ENCODE peak calls at places on chromosomes 1 and 21, in nine cellular contexts. M, V, O, S, U, N, X, G and Z are unnamed samples.
A peak's percentile ranks its signal among the peaks of the same experiment; 100 is the strongest.

GRCh38 chr1:205961405-205961804 is 18.1 kb upstream of the SLC26A9 start:
- DNase-seq in S (no peak), G (no peak), M (peak; percentile 30), U (peak; percentile 45), O (no peak), V (no peak), X (no peak), N (no peak), Z (peak; percentile 52)

GRCh38 chr1:28553229-28553930 is 495 bp downstream of the TRNAU1AP start:
- DNase-seq in G (peak; percentile 73), M (peak; percentile 33), X (no peak), N (peak; percentile 57), O (peak; percentile 88), U (peak; percentile 66), V (peak; percentile 62), S (peak; percentile 41), Z (peak; percentile 73)

GRCh38 chr1:17013598-17014320 is 2.0 kb upstream of the ATP13A2 start:
- DNase-seq in U (no peak), V (peak; percentile 94), S (peak; percentile 20), O (peak; percentile 25), N (no peak), X (peak; percentile 63), M (peak; percentile 50), G (no peak), Z (peak; percentile 40)

GRCh38 chr1:36366091-36366661 is 19.5 kb downstream of the STK40 start:
- DNase-seq in X (no peak), G (peak; percentile 63), O (peak; percentile 70), M (peak; percentile 80), U (peak; percentile 33), S (no peak), V (no peak), N (no peak), Z (peak; percentile 87)

GRCh38 chr21:37582613-37583012 is 216.0 kb downstream of the DYRK1A start:
- DNase-seq in X (peak; percentile 1), N (peak; percentile 3), G (peak; percentile 36), U (peak; percentile 64), O (peak; percentile 58), V (peak; percentile 65), M (peak; percentile 32), S (peak; percentile 60), Z (peak; percentile 74)

GRCh38 chr1:47477595-47478080 is 39.8 kb downstream of the FOXD2 start:
- DNase-seq in G (no peak), S (no peak), N (no peak), X (no peak), V (no peak), U (no peak), M (no peak), O (no peak), Z (no peak)

GRCh38 chr1:50610563-50610962 is 187.3 kb upstream of the DMRTA2 start:
- DNase-seq in V (no peak), O (no peak), N (peak; percentile 98), G (no peak), M (no peak), X (no peak), U (no peak), S (no peak), Z (peak; percentile 71)

GRCh38 chr1:173344034-173344743 is 132.9 kb upstream of the PRDX6 start:
- DNase-seq in G (no peak), S (no peak), U (no peak), N (no peak), X (no peak), M (no peak), O (no peak), V (no peak), Z (no peak)

GRCh38 chr1:10085076-10085475 is 52.3 kb downstream of the UBE4B start:
- DNase-seq in N (no peak), M (no peak), V (no peak), O (no peak), G (no peak), X (no peak), S (no peak), U (no peak), Z (no peak)

GRCh38 chr1:178628637-178629548 is 96.2 kb upstream of the RALGPS2 start:
- DNase-seq in N (no peak), O (peak; percentile 51), G (no peak), U (peak; percentile 84), S (no peak), X (no peak), M (no peak), V (no peak), Z (no peak)

GRCh38 chr1:233440952-233441401 is 113.5 kb downstream of the MAP3K21 start:
- DNase-seq in M (peak; percentile 70), S (peak; percentile 80), V (peak; percentile 67), U (peak; percentile 80), X (peak; percentile 5), G (peak; percentile 20), O (peak; percentile 51), N (peak; percentile 33), Z (peak; percentile 89)